ENCODE peak calls at places on chromosomes 3 and 15, in four cellular contexts. I is ureter; E is activated gamma-delta T cell treated with anti-CD3 and anti-CD28 coated beads, Interleukin-2, amount 50 U/mL, for 16 hours; U is neural crest cell. V is an unnamed sample.
A peak's percentile ranks its signal among the peaks of the same experiment; 100 is the strongest.

GRCh38 chr3:149967067-149967685 is 3.5 kb downstream of the PFN2 start:
- DNase-seq in I (no peak), E (no peak), U (no peak), V (peak; percentile 89)

GRCh38 chr3:59809750-59810444 is 760.1 kb upstream of the CFAP20DC start:
- DNase-seq in I (no peak), E (no peak), U (no peak), V (peak; percentile 54)

GRCh38 chr15:58574612-58575011 is 142.8 kb downstream of the LIPC start:
- DNase-seq in I (no peak), E (no peak), U (no peak), V (no peak)

GRCh38 chr15:51493892-51494291 is 128.7 kb downstream of the DMXL2 start:
- DNase-seq in I (no peak), E (no peak), U (no peak), V (no peak)

GRCh38 chr3:148943531-148944200 is 47.7 kb upstream of the GYG1 start:
- DNase-seq in I (no peak), E (no peak), U (no peak), V (peak; percentile 86)

GRCh38 chr3:184756151-184756681 is 44.4 kb upstream of the MAGEF1 start:
- DNase-seq in I (no peak), E (no peak), U (no peak), V (peak; percentile 99)

GRCh38 chr3:177905173-177905894 is 630.9 kb upstream of the KCNMB2 start:
- DNase-seq in I (no peak), E (no peak), U (no peak), V (no peak)

GRCh38 chr15:58392611-58393161 is 39.1 kb upstream of the LIPC start:
- DNase-seq in I (no peak), E (no peak), U (no peak), V (no peak)

GRCh38 chr15:41851167-41851523 is 12.5 kb downstream of the PLA2G4B start:
- DNase-seq in I (no peak), E (no peak), U (no peak), V (no peak)

GRCh38 chr3:119258915-119259314 is 18.2 kb upstream of the B4GALT4 start:
- DNase-seq in I (no peak), E (no peak), U (no peak), V (peak; percentile 58)

GRCh38 chr3:98869391-98869790 is 32.1 kb downstream of the DCBLD2 start:
- DNase-seq in I (no peak), E (no peak), U (no peak), V (no peak)

GRCh38 chr15:62912808-62913207 is 129.7 kb upstream of the TPM1 start:
- DNase-seq in I (no peak), E (no peak), U (no peak), V (no peak)

GRCh38 chr15:69160976-69161877 is 792 bp downstream of the GLCE start:
- DNase-seq in I (peak; percentile 53), E (no peak), U (peak; percentile 25), V (no peak)

GRCh38 chr3:110576962-110577361 is 494.7 kb upstream of the NECTIN3 start:
- DNase-seq in I (no peak), E (no peak), U (no peak), V (no peak)

GRCh38 chr3:74562528-74563190 is 51.8 kb downstream of the CNTN3 start:
- DNase-seq in I (no peak), E (no peak), U (no peak), V (no peak)

GRCh38 chr3:96986241-96986640 is 171.8 kb downstream of the EPHA6 start:
- DNase-seq in I (no peak), E (no peak), U (no peak), V (no peak)

GRCh38 chr3:127483902-127484591 is 106.5 kb downstream of the TPRA1 start:
- DNase-seq in I (peak; percentile 37), E (no peak), U (no peak), V (no peak)

GRCh38 chr3:168801792-168802191 is 706.1 kb upstream of the GOLIM4 start:
- DNase-seq in I (no peak), E (no peak), U (no peak), V (no peak)

GRCh38 chr15:79965836-79966630 is 5.0 kb downstream of the BCL2A1 start:
- DNase-seq in I (no peak), E (no peak), U (no peak), V (peak; percentile 22)

GRCh38 chr15:37108725-37109124 is 8.4 kb upstream of the MEIS2 start:
- DNase-seq in I (no peak), E (no peak), U (no peak), V (no peak)

GRCh38 chr3:141632779-141633374 is 105.2 kb upstream of the RNF7 start:
- DNase-seq in I (no peak), E (no peak), U (no peak), V (no peak)

GRCh38 chr3:176961916-176962315 is 235.4 kb downstream of the TBL1XR1 start:
- DNase-seq in I (no peak), E (no peak), U (no peak), V (no peak)

GRCh38 chr3:75983609-75984290 is 198.4 kb upstream of the ZNF717 start:
- DNase-seq in I (no peak), E (no peak), U (no peak), V (no peak)

GRCh38 chr3:51311055-51311454 is 74.0 kb upstream of the MANF start:
- DNase-seq in I (no peak), E (no peak), U (no peak), V (peak; percentile 72)

GRCh38 chr3:125381743-125382142 is 6.6 kb upstream of the ZNF148 start:
- DNase-seq in I (no peak), E (no peak), U (no peak), V (no peak)

GRCh38 chr3:150114873-150115570 is 144.3 kb upstream of the PFN2 start:
- DNase-seq in I (no peak), E (no peak), U (no peak), V (no peak)

GRCh38 chr15:40097968-40098476 is 10.7 kb downstream of the BMF start:
- DNase-seq in I (no peak), E (no peak), U (no peak), V (no peak)

GRCh38 chr3:87350367-87351199 is 74.2 kb upstream of the POU1F1 start:
- DNase-seq in I (no peak), E (no peak), U (no peak), V (peak; percentile 80)

GRCh38 chr3:195020185-195020584 is 250.8 kb downstream of the XXYLT1 start:
- DNase-seq in I (no peak), E (no peak), U (no peak), V (no peak)

GRCh38 chr15:35293353-35294130 is 208.4 kb upstream of the NANOGP8 start:
- DNase-seq in I (no peak), E (no peak), U (no peak), V (no peak)

GRCh38 chr3:193869221-193870201 is 266.4 kb upstream of the HES1 start:
- DNase-seq in I (peak; percentile 57), E (no peak), U (peak; percentile 68), V (no peak)

GRCh38 chr3:61985020-61985419 is 388.3 kb downstream of the FEZF2 start:
- DNase-seq in I (no peak), E (no peak), U (no peak), V (no peak)

GRCh38 chr15:36831125-36831914 is 251.9 kb downstream of the CDIN1 start:
- DNase-seq in I (no peak), E (no peak), U (no peak), V (no peak)

GRCh38 chr3:21795152-21795837 is 44.3 kb upstream of the ZNF385D start:
- DNase-seq in I (no peak), E (no peak), U (no peak), V (no peak)

GRCh38 chr15:43505723-43506122 is 11.7 kb upstream of the MAP1A start:
- DNase-seq in I (no peak), E (no peak), U (no peak), V (no peak)

V was measured in Karpas-422.